ENCODE peak calls at places on chromosomes 5 and 9, in seven cellular contexts. N is heart right ventricle, K is cardiac muscle cell, V is epithelial cell of proximal tubule, G is astrocyte, T is GM23248, O is skeletal muscle cell. S is an unnamed sample.

GRCh38 chr5:54705994-54706616 is 188.5 kb downstream of the SNX18 start:
- DNase-seq in G (no peak), K (no peak), V (no peak), N (no peak), O (no peak), T (no peak), S (no peak)

GRCh38 chr5:37814699-37815098 is 25.1 kb downstream of the GDNF start:
- DNase-seq in N (no peak), T (no peak), K (peak), O (no peak), G (peak), V (no peak), S (no peak)

GRCh38 chr9:136587145-136587943 is 41.5 kb upstream of the NOTCH1 start:
- DNase-seq in G (no peak), N (peak), K (peak), O (peak), T (peak), V (no peak), S (peak)

GRCh38 chr5:116492016-116492623 is 82.5 kb downstream of the SEMA6A start:
- DNase-seq in N (no peak), K (peak), T (peak), V (peak), O (peak), G (peak), S (peak)

GRCh38 chr5:136080483-136081180 is 51.8 kb downstream of the TGFBI start:
- DNase-seq in N (peak), G (peak), T (peak), K (peak), O (peak), V (peak), S (peak)

GRCh38 chr9:131116281-131117101 is 8.9 kb upstream of the NUP214 start:
- DNase-seq in V (no peak), G (no peak), N (peak), T (no peak), O (no peak), K (peak), S (no peak)

GRCh38 chr9:68533678-68534077 is 7.0 kb downstream of the TMEM252 start:
- DNase-seq in V (peak), T (no peak), G (no peak), O (no peak), N (no peak), K (peak), S (no peak)

GRCh38 chr9:126707083-126707482 is 93.4 kb downstream of the LMX1B start:
- DNase-seq in V (no peak), N (no peak), K (no peak), O (no peak), G (no peak), T (no peak), S (no peak)

GRCh38 chr9:32725066-32725860 is 58.1 kb upstream of the TMEM215 start:
- DNase-seq in O (no peak), N (no peak), K (peak), G (peak), T (peak), V (no peak), S (peak)

GRCh38 chr9:81002242-81002641 is 687.1 kb downstream of the TLE1 start:
- DNase-seq in T (no peak), O (no peak), G (peak), K (no peak), N (no peak), V (peak), S (no peak)

GRCh38 chr5:170297589-170298462 is at the start of gene LCP2:
- DNase-seq in K (no peak), V (no peak), T (no peak), O (no peak), G (no peak), N (no peak), S (no peak)

GRCh38 chr9:36572515-36573418 is at the start of gene MELK:
- DNase-seq in N (peak), G (peak), O (no peak), T (peak), K (peak), V (no peak), S (peak)

GRCh38 chr9:138073808-138074207 is 196.2 kb downstream of the CACNA1B start:
- DNase-seq in T (no peak), N (no peak), G (no peak), K (no peak), O (no peak), V (no peak), S (no peak)

GRCh38 chr9:127397722-127398647 is 1.0 kb downstream of the SLC2A8 start:
- DNase-seq in K (peak), T (peak), N (peak), G (no peak), V (no peak), O (no peak), S (peak)

GRCh38 chr5:177124486-177124991 is 9.0 kb upstream of the NSD1 start:
- DNase-seq in G (no peak), O (no peak), N (no peak), K (no peak), T (no peak), V (no peak), S (no peak)

GRCh38 chr9:3879315-3879714 is 353.5 kb upstream of the RFX3 start:
- DNase-seq in N (no peak), T (no peak), G (no peak), K (no peak), O (peak), V (no peak), S (no peak)
- H3K4me3 ChIP-seq in N (no peak), T (no peak), G (no peak), K (no peak), O (no peak), V (no peak), S (no peak)

GRCh38 chr9:88534456-88535225 is at the start of gene NXNL2:
- DNase-seq in O (peak), V (no peak), G (peak), T (peak), N (peak), K (peak), S (peak)

GRCh38 chr9:88530051-88530450 is 4.9 kb upstream of the NXNL2 start:
- DNase-seq in T (peak), N (no peak), G (peak), V (peak), K (peak), O (no peak), S (peak)

GRCh38 chr9:88533951-88534455 is 975 bp upstream of the NXNL2 start:
- DNase-seq in G (peak), N (no peak), V (no peak), O (no peak), T (peak), K (peak), S (peak)

GRCh38 chr9:88531920-88532319 is 3.1 kb upstream of the NXNL2 start:
- DNase-seq in K (no peak), N (no peak), O (no peak), G (peak), V (no peak), T (no peak), S (no peak)

GRCh38 chr9:88532320-88532719 is 2.7 kb upstream of the NXNL2 start:
- DNase-seq in V (peak), N (no peak), K (peak), T (no peak), G (peak), O (peak), S (peak)
- H3K4me3 ChIP-seq in V (peak), N (no peak), K (no peak), T (no peak), G (peak), O (peak), S (peak)

GRCh38 chr5:36162810-36163486 is 11.0 kb downstream of the SKP2 start:
- DNase-seq in K (no peak), N (no peak), T (no peak), V (no peak), G (no peak), O (no peak), S (no peak)
- H3K4me3 ChIP-seq in K (no peak), N (no peak), T (no peak), V (no peak), G (no peak), O (no peak), S (no peak)

GRCh38 chr5:61160497-61160896 is 1.8 kb downstream of the SMIM15 start:
- DNase-seq in O (no peak), N (no peak), T (no peak), G (no peak), V (no peak), K (no peak), S (no peak)
- H3K4me3 ChIP-seq in O (no peak), N (no peak), T (peak), G (peak), V (peak), K (no peak), S (no peak)

GRCh38 chr9:7392161-7392560 is 407.4 kb downstream of the DMAC1 start:
- DNase-seq in K (no peak), G (no peak), O (no peak), V (no peak), N (no peak), T (no peak), S (no peak)
- H3K4me3 ChIP-seq in K (no peak), G (no peak), O (no peak), V (no peak), N (no peak), T (no peak), S (no peak)

GRCh38 chr9:19804431-19804830 is 15.6 kb upstream of the SLC24A2 start:
- DNase-seq in G (no peak), T (no peak), K (no peak), V (no peak), N (no peak), O (no peak), S (no peak)
- H3K4me3 ChIP-seq in G (no peak), T (no peak), K (no peak), V (no peak), N (no peak), O (no peak), S (no peak)

DNA sequence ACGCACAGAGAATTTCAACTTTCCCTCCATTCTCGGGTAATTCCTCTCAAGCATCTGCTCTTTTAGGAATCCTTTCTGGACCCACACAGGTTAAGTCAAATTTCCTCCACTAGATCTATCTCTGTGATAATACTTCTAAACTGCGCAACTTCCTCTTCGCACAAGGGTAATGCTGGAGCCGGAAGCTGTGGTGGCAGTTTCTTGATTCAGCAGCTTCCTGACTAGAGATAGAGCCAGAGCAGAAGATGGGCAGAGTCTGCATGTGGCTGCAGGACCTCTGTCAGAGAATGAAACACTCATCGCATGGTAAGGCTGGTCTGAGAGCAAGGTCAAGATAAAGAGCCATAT is 11.1 kb upstream of the CDC42SE2 start:
- DNase-seq in V (no peak), G (no peak), K (peak), N (peak), O (no peak), T (no peak), S (no peak)
- H3K4me3 ChIP-seq in V (no peak), G (no peak), K (no peak), N (peak), O (no peak), T (no peak), S (no peak)

DNA sequence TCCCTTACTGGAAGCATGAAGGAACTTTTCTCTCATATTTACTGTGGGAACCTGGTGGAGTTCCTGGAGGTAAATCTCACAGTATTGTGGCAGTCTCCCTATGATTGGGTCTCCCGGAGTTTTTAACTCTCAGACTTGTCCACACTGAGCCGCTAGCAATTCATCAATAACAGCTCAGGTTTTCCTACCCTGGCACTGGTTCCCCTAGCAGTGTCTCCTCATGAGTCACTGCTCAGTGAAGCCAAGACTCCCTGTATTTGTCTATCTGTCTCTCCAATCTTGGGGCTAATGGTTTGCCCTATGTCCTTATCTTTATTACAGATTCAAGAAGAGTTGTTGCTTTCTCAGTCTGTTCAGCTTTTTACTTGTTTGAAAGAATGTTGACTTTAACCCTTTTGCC is 176.7 kb upstream of the FGF10 start:
- DNase-seq in G (no peak), K (no peak), T (peak), N (no peak), O (no peak), V (no peak), S (no peak)
- H3K4me3 ChIP-seq in G (no peak), K (no peak), T (no peak), N (no peak), O (no peak), V (no peak), S (no peak)

S was measured in AG10803.